ENCODE peak calls at places on chromosome 2, in six cellular contexts. One of them, this sample, is unnamed.
A peak's percentile ranks its signal among the peaks of the same experiment; 100 is the strongest.

GRCh38 chr2:147774805-147775204 is 70.0 kb upstream of the ACVR2A start:
- DNase-seq in heart right ventricle: no peak
- DNase-seq in cardiac muscle cell: no peak
- DNase-seq in IMR-90: no peak
- DNase-seq in retina: no peak
- DNase-seq in HTR-8/SVneo: no peak
- DNase-seq in this sample: no peak

GRCh38 chr2:230864605-230865323 is at the start of gene ITM2C:
- DNase-seq in cardiac muscle cell: peak; percentile 77
- DNase-seq in retina: peak; percentile 85
- DNase-seq in HTR-8/SVneo: peak; percentile 91
- DNase-seq in IMR-90: peak; percentile 62
- DNase-seq in heart right ventricle: peak; percentile 52
- DNase-seq in this sample: peak; percentile 94

GRCh38 chr2:76998713-76999112 is 523.5 kb downstream of the LRRTM4 start:
- DNase-seq in IMR-90: no peak
- DNase-seq in retina: no peak
- DNase-seq in cardiac muscle cell: no peak
- DNase-seq in HTR-8/SVneo: peak; percentile 3
- DNase-seq in heart right ventricle: no peak
- DNase-seq in this sample: no peak

GRCh38 chr2:207953354-207953753 is 72.0 kb downstream of the PLEKHM3 start:
- DNase-seq in IMR-90: no peak
- DNase-seq in retina: no peak
- DNase-seq in HTR-8/SVneo: no peak
- DNase-seq in cardiac muscle cell: no peak
- DNase-seq in heart right ventricle: no peak
- DNase-seq in this sample: no peak

GRCh38 chr2:217997510-217997909 is 5.3 kb downstream of the TNS1 start:
- DNase-seq in HTR-8/SVneo: no peak
- DNase-seq in retina: no peak
- DNase-seq in heart right ventricle: no peak
- DNase-seq in IMR-90: no peak
- DNase-seq in cardiac muscle cell: no peak
- DNase-seq in this sample: no peak

GRCh38 chr2:94923196-94923595 is 52.0 kb downstream of the TEKT4 start:
- DNase-seq in heart right ventricle: no peak
- DNase-seq in IMR-90: peak; percentile 13
- DNase-seq in HTR-8/SVneo: peak; percentile 33
- DNase-seq in retina: no peak
- DNase-seq in cardiac muscle cell: no peak
- DNase-seq in this sample: no peak

GRCh38 chr2:193523662-193524061 is 1328.9 kb upstream of the TMEFF2 start:
- DNase-seq in HTR-8/SVneo: no peak
- DNase-seq in retina: no peak
- DNase-seq in IMR-90: no peak
- DNase-seq in cardiac muscle cell: no peak
- DNase-seq in heart right ventricle: no peak
- DNase-seq in this sample: no peak

GRCh38 chr2:71974846-71975245 is 172.8 kb downstream of the CYP26B1 start:
- DNase-seq in IMR-90: no peak
- DNase-seq in HTR-8/SVneo: no peak
- DNase-seq in cardiac muscle cell: peak; percentile 64
- DNase-seq in heart right ventricle: no peak
- DNase-seq in retina: no peak
- DNase-seq in this sample: no peak

GRCh38 chr2:207474871-207475485 is 54.8 kb upstream of the CREB1 start:
- DNase-seq in heart right ventricle: peak; percentile 50
- DNase-seq in retina: peak; percentile 64
- DNase-seq in IMR-90: peak; percentile 68
- DNase-seq in cardiac muscle cell: peak; percentile 75
- DNase-seq in HTR-8/SVneo: peak; percentile 46
- DNase-seq in this sample: no peak

GRCh38 chr2:129849559-129850160 is 129.8 kb upstream of the RAB6C start:
- DNase-seq in heart right ventricle: no peak
- DNase-seq in HTR-8/SVneo: peak; percentile 52
- DNase-seq in IMR-90: peak; percentile 78
- DNase-seq in retina: peak; percentile 55
- DNase-seq in cardiac muscle cell: peak; percentile 88
- DNase-seq in this sample: peak; percentile 62

GRCh38 chr2:148926291-148926961 is 51.4 kb downstream of the KIF5C start:
- DNase-seq in cardiac muscle cell: peak; percentile 47
- DNase-seq in IMR-90: peak; percentile 12
- DNase-seq in retina: no peak
- DNase-seq in heart right ventricle: no peak
- DNase-seq in HTR-8/SVneo: peak; percentile 50
- DNase-seq in this sample: peak; percentile 79

GRCh38 chr2:98913916-98914712 is 21.9 kb downstream of the CRACDL start:
- DNase-seq in HTR-8/SVneo: no peak
- DNase-seq in IMR-90: no peak
- DNase-seq in heart right ventricle: no peak
- DNase-seq in cardiac muscle cell: no peak
- DNase-seq in retina: no peak
- DNase-seq in this sample: no peak

GRCh38 chr2:231533086-231533776 is 3.0 kb upstream of the NMUR1 start:
- DNase-seq in heart right ventricle: no peak
- DNase-seq in HTR-8/SVneo: no peak
- DNase-seq in IMR-90: no peak
- DNase-seq in cardiac muscle cell: no peak
- DNase-seq in retina: no peak
- DNase-seq in this sample: no peak

GRCh38 chr2:203740741-203741363 is 34.4 kb downstream of the CD28 start:
- DNase-seq in heart right ventricle: no peak
- DNase-seq in HTR-8/SVneo: peak; percentile 15
- DNase-seq in IMR-90: peak; percentile 51
- DNase-seq in cardiac muscle cell: no peak
- DNase-seq in retina: no peak
- DNase-seq in this sample: no peak

GRCh38 chr2:230866704-230867561 is 2.2 kb downstream of the ITM2C start:
- DNase-seq in retina: no peak
- DNase-seq in heart right ventricle: no peak
- DNase-seq in cardiac muscle cell: peak; percentile 62
- DNase-seq in IMR-90: peak; percentile 20
- DNase-seq in HTR-8/SVneo: no peak
- DNase-seq in this sample: peak; percentile 50

GRCh38 chr2:73952499-73953446 is 26.1 kb downstream of the DGUOK start:
- DNase-seq in retina: no peak
- DNase-seq in cardiac muscle cell: peak; percentile 62
- DNase-seq in heart right ventricle: peak; percentile 20
- DNase-seq in HTR-8/SVneo: no peak
- DNase-seq in IMR-90: peak; percentile 64
- DNase-seq in this sample: no peak

GRCh38 chr2:161115605-161116097 is 44.6 kb upstream of the TANK start:
- DNase-seq in HTR-8/SVneo: no peak
- DNase-seq in IMR-90: no peak
- DNase-seq in retina: no peak
- DNase-seq in cardiac muscle cell: no peak
- DNase-seq in heart right ventricle: no peak
- DNase-seq in this sample: no peak

GRCh38 chr2:178363252-178363651 is 87.7 kb downstream of the PRKRA start:
- DNase-seq in heart right ventricle: no peak
- DNase-seq in cardiac muscle cell: peak; percentile 58
- DNase-seq in retina: no peak
- DNase-seq in HTR-8/SVneo: no peak
- DNase-seq in IMR-90: peak; percentile 83
- DNase-seq in this sample: no peak

GRCh38 chr2:62300925-62301324 is 105.0 kb downstream of the B3GNT2 start:
- DNase-seq in IMR-90: peak; percentile 6
- DNase-seq in cardiac muscle cell: no peak
- DNase-seq in HTR-8/SVneo: no peak
- DNase-seq in heart right ventricle: no peak
- DNase-seq in retina: no peak
- DNase-seq in this sample: no peak

GRCh38 chr2:60882971-60883753 is 1.8 kb downstream of the REL start:
- DNase-seq in heart right ventricle: no peak
- DNase-seq in HTR-8/SVneo: no peak
- DNase-seq in IMR-90: peak; percentile 15
- DNase-seq in cardiac muscle cell: peak; percentile 20
- DNase-seq in retina: peak; percentile 8
- DNase-seq in this sample: peak; percentile 22

GRCh38 chr2:84297155-84297554 is 161.9 kb downstream of the SUCLG1 start:
- DNase-seq in retina: no peak
- DNase-seq in heart right ventricle: no peak
- DNase-seq in HTR-8/SVneo: peak; percentile 34
- DNase-seq in cardiac muscle cell: no peak
- DNase-seq in IMR-90: no peak
- DNase-seq in this sample: peak; percentile 53

GRCh38 chr2:32772623-32773221 is 144.9 kb downstream of the TTC27 start:
- DNase-seq in cardiac muscle cell: peak; percentile 77
- DNase-seq in HTR-8/SVneo: peak; percentile 44
- DNase-seq in heart right ventricle: peak; percentile 31
- DNase-seq in retina: peak; percentile 34
- DNase-seq in IMR-90: peak; percentile 76
- DNase-seq in this sample: peak; percentile 78

GRCh38 chr2:190545082-190545481 is 10.6 kb upstream of the NEMP2 start:
- DNase-seq in cardiac muscle cell: peak; percentile 32
- DNase-seq in HTR-8/SVneo: no peak
- DNase-seq in heart right ventricle: no peak
- DNase-seq in IMR-90: no peak
- DNase-seq in retina: no peak
- DNase-seq in this sample: no peak

GRCh38 chr2:237749961-237750360 is 48.6 kb upstream of the RBM44 start:
- DNase-seq in cardiac muscle cell: no peak
- DNase-seq in heart right ventricle: no peak
- DNase-seq in retina: no peak
- DNase-seq in HTR-8/SVneo: no peak
- DNase-seq in IMR-90: no peak
- DNase-seq in this sample: no peak

GRCh38 chr2:27689424-27689823 is 25.7 kb downstream of the SLC4A1AP start:
- DNase-seq in heart right ventricle: no peak
- DNase-seq in HTR-8/SVneo: no peak
- DNase-seq in IMR-90: no peak
- DNase-seq in retina: no peak
- DNase-seq in cardiac muscle cell: no peak
- DNase-seq in this sample: no peak

GRCh38 chr2:228522276-228522675 is 340.8 kb upstream of the SPHKAP start:
- DNase-seq in IMR-90: peak; percentile 1
- DNase-seq in retina: no peak
- DNase-seq in cardiac muscle cell: no peak
- DNase-seq in heart right ventricle: no peak
- DNase-seq in HTR-8/SVneo: no peak
- DNase-seq in this sample: no peak

GRCh38 chr2:6793371-6793770 is 72.3 kb downstream of the CMPK2 start:
- DNase-seq in retina: no peak
- DNase-seq in cardiac muscle cell: peak; percentile 1
- DNase-seq in heart right ventricle: no peak
- DNase-seq in IMR-90: peak; percentile 19
- DNase-seq in HTR-8/SVneo: no peak
- DNase-seq in this sample: no peak

GRCh38 chr2:216017365-216017764 is 4.0 kb upstream of the MREG start:
- DNase-seq in heart right ventricle: no peak
- DNase-seq in cardiac muscle cell: no peak
- DNase-seq in retina: no peak
- DNase-seq in IMR-90: peak; percentile 33
- DNase-seq in HTR-8/SVneo: peak; percentile 41
- DNase-seq in this sample: no peak

GRCh38 chr2:190505696-190506095 is 28.8 kb downstream of the NEMP2 start:
- DNase-seq in retina: no peak
- DNase-seq in IMR-90: no peak
- DNase-seq in heart right ventricle: no peak
- DNase-seq in cardiac muscle cell: no peak
- DNase-seq in HTR-8/SVneo: no peak
- DNase-seq in this sample: no peak

GRCh38 chr2:180707867-180708205 is 272.6 kb upstream of the UBE2E3 start:
- DNase-seq in HTR-8/SVneo: peak; percentile 28
- DNase-seq in cardiac muscle cell: peak; percentile 91
- DNase-seq in IMR-90: peak; percentile 92
- DNase-seq in heart right ventricle: no peak
- DNase-seq in retina: no peak
- DNase-seq in this sample: no peak

GRCh38 chr2:172225786-172226185 is 123.1 kb upstream of the DLX2 start:
- DNase-seq in HTR-8/SVneo: no peak
- DNase-seq in retina: no peak
- DNase-seq in IMR-90: no peak
- DNase-seq in cardiac muscle cell: no peak
- DNase-seq in heart right ventricle: no peak
- DNase-seq in this sample: no peak

GRCh38 chr2:207113403-207113802 is 52.3 kb downstream of the KLF7 start:
- DNase-seq in cardiac muscle cell: no peak
- DNase-seq in heart right ventricle: no peak
- DNase-seq in IMR-90: no peak
- DNase-seq in HTR-8/SVneo: no peak
- DNase-seq in retina: peak; percentile 66
- DNase-seq in this sample: no peak

GRCh38 chr2:197191177-197191947 is 119.2 kb downstream of the ANKRD44 start:
- DNase-seq in IMR-90: peak; percentile 28
- DNase-seq in heart right ventricle: no peak
- DNase-seq in cardiac muscle cell: peak; percentile 58
- DNase-seq in retina: peak; percentile 12
- DNase-seq in HTR-8/SVneo: peak; percentile 17
- DNase-seq in this sample: peak; percentile 52

GRCh38 chr2:1561793-1562521 is 148.7 kb downstream of the TPO start:
- DNase-seq in retina: no peak
- DNase-seq in heart right ventricle: peak; percentile 47
- DNase-seq in cardiac muscle cell: no peak
- DNase-seq in IMR-90: no peak
- DNase-seq in HTR-8/SVneo: no peak
- DNase-seq in this sample: no peak

GRCh38 chr2:96523659-96524481 is 12.7 kb upstream of the ARID5A start:
- DNase-seq in HTR-8/SVneo: no peak
- DNase-seq in IMR-90: peak; percentile 24
- DNase-seq in retina: no peak
- DNase-seq in cardiac muscle cell: peak; percentile 21
- DNase-seq in heart right ventricle: no peak
- DNase-seq in this sample: peak; percentile 10

GRCh38 chr2:168348076-168348475 is 100.7 kb upstream of the STK39 start:
- DNase-seq in IMR-90: peak; percentile 24
- DNase-seq in cardiac muscle cell: peak; percentile 56
- DNase-seq in retina: peak; percentile 43
- DNase-seq in HTR-8/SVneo: peak; percentile 13
- DNase-seq in heart right ventricle: peak; percentile 11
- DNase-seq in this sample: peak; percentile 72